ENCODE peak calls at places on chromosome 5, in four cellular contexts. X, C, V and B are unnamed samples.

GRCh38 chr5:127206320-127207113 is 84.1 kb upstream of the MEGF10 start:
- DNase-seq in C (peak; percentile 12), X (no peak), V (peak; percentile 85), B (peak; percentile 77)

GRCh38 chr5:31645420-31646081 is 6.6 kb downstream of the PDZD2 start:
- DNase-seq in X (no peak), C (no peak), V (no peak), B (no peak)

GRCh38 chr5:109411627-109412026 is 1.9 kb upstream of the PJA2 start:
- DNase-seq in X (no peak), C (no peak), V (peak; percentile 97), B (peak; percentile 97)

GRCh38 chr5:132392978-132393825 is 23.7 kb downstream of the SLC22A5 start:
- DNase-seq in V (no peak), X (no peak), C (no peak), B (no peak)

GRCh38 chr5:112267231-112267630 is 151.8 kb downstream of the EPB41L4A start:
- DNase-seq in X (no peak), C (no peak), V (no peak), B (no peak)

GRCh38 chr5:39255406-39255805 is 36.0 kb upstream of the FYB1 start:
- DNase-seq in C (no peak), V (no peak), X (no peak), B (no peak)

GRCh38 chr5:1751026-1751863 is 48.4 kb downstream of the MRPL36 start:
- DNase-seq in X (peak; percentile 31), V (no peak), C (no peak), B (no peak)

GRCh38 chr5:73365301-73365853 is 83.2 kb downstream of the FOXD1 start:
- DNase-seq in C (no peak), V (peak; percentile 86), X (no peak), B (peak; percentile 96)

GRCh38 chr5:143398451-143399237 is 4.8 kb downstream of the NR3C1 start:
- DNase-seq in X (no peak), V (no peak), C (no peak), B (peak; percentile 12)

GRCh38 chr5:41878598-41879305 is 8.5 kb upstream of the OXCT1 start:
- DNase-seq in C (peak; percentile 59), X (no peak), V (no peak), B (no peak)

GRCh38 chr5:78060421-78060820 is 234.1 kb downstream of the AP3B1 start:
- DNase-seq in C (no peak), X (no peak), V (peak; percentile 17), B (peak; percentile 83)

GRCh38 chr5:96870094-96871021 is 5.9 kb upstream of the ERAP2 start:
- DNase-seq in C (no peak), X (no peak), V (no peak), B (no peak)

GRCh38 chr5:118984602-118985001 is 3.7 kb downstream of the DTWD2 start:
- DNase-seq in X (no peak), C (no peak), V (peak; percentile 22), B (peak; percentile 65)

GRCh38 chr5:171314728-171315385 is 5.8 kb downstream of the TLX3 start:
- DNase-seq in C (no peak), V (peak; percentile 33), X (peak; percentile 52), B (no peak)

DNA sequence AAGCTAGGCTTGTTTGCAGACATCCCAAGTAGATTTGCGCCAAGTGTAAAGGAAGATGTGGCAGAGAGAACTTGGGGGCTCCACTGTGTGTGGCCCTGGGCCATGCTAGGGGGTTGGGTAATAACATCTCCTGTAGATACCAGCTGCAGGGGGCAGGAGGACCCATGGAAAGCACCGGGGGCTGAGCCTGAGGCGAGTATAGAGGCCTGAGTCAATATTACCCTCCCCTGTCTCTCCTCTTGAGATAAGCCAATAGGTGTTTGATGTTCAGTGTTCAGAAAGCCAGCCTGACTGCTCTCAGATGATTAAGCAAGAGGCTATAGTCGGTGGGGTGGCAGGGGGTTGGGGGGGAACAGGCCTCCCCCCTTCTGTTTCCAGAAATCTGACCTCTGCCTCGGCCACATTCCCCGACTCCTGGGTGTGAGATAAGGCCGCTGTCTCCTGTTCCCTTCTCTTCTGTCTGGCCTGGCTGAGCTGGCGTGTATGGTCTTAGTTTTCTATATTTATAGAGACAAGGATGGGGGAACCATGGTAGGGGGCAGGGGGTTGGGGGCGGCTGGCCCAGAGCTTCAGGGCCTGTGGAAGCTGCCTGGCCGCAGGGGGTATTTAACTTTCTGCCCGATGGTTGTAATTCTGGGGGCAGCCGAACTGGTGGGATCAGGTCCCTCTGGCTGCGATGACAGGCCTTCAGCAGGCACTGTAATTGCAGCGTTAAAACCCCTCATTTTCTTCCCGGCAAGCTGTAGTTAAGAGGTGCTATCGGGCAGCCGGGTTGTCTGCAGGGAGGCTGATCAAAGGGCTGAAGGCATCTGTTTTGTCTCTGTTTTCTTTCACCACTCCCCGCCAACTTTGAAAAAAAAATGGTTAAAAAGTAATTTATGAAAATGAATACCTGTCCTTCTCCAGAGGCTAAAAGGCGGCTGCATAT is 292.0 kb downstream of the NSG2 start:
- DNase-seq in C (peak; percentile 91), V (no peak), X (no peak), B (no peak)
- H2BK120ac ChIP-seq in C (no peak overlapping the region), V (no peak overlapping the region), X (no peak overlapping the region), B (no peak overlapping the region)

DNA sequence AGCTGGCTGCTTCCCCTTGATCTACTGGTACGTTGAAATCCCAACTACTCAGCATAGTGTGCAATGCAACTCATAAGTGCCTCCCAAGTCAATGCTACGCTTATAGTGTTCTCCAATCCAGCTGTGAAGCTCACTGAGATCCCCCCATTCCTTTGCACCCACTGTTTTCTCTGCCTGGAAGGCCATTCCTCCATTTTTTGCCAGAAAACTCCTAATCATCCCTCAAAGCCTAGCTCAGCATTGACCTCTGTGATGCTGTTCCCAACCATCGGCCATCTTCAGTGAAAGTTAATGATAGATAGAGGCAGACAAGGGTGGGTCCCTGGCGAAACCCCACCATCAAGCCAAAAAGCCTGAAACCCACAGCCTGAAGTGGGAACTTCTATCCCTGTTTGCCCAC is 211.0 kb downstream of the ENC1 start:
- DNase-seq in V (no peak), X (no peak), C (no peak), B (no peak)
- H2BK120ac ChIP-seq in V (no peak overlapping the region), X (no peak overlapping the region), C (no peak overlapping the region), B (no peak overlapping the region)

GRCh38 chr5:56608216-56608925 is 207.0 kb upstream of the MAP3K1 start:
- DNase-seq in C (peak; percentile 64), X (no peak), V (no peak), B (peak; percentile 13)
- H2BK120ac ChIP-seq in C (no peak overlapping the region), X (no peak overlapping the region), V (no peak overlapping the region), B (peak overlapping the region; percentile 92)

GRCh38 chr5:56814361-56814962 is 887 bp upstream of the MAP3K1 start:
- DNase-seq in V (peak; percentile 63), C (peak; percentile 83), X (peak; percentile 59), B (no peak)

GRCh38 chr5:56817306-56817986 is 2.1 kb downstream of the MAP3K1 start:
- DNase-seq in C (no peak), V (no peak), X (no peak), B (no peak)

GRCh38 chr5:56814963-56815656 is at the start of gene MAP3K1:
- DNase-seq in C (peak; percentile 84), X (peak; percentile 80), V (peak; percentile 58), B (peak; percentile 60)

GRCh38 chr5:56816546-56817081 is 1.3 kb downstream of the MAP3K1 start:
- DNase-seq in C (peak; percentile 94), V (peak; percentile 79), X (peak; percentile 83), B (peak; percentile 54)

GRCh38 chr5:56815657-56816545 is 552 bp downstream of the MAP3K1 start:
- DNase-seq in C (peak; percentile 43), V (peak; percentile 50), X (peak; percentile 49), B (peak; percentile 32)
- H2BK120ac ChIP-seq in C (peak overlapping the region; percentile 97), V (peak overlapping the region; percentile 99), X (no peak overlapping the region), B (peak overlapping the region; percentile 35)

GRCh38 chr5:103523319-103523718 is 39.3 kb downstream of the NUDT12 start:
- DNase-seq in V (no peak), X (no peak), C (no peak), B (no peak)
- H2BK120ac ChIP-seq in V (no peak overlapping the region), X (no peak overlapping the region), C (no peak overlapping the region), B (no peak overlapping the region)